ENCODE peak calls at places on chromosomes 12 and 14, in ten cellular contexts. P, R, L, W, I, K, C, B, J and F are unnamed samples.

GRCh38 chr14:63204407-63205280 is at the start of gene RHOJ:
- DNase-seq in I (peak), W (peak), C (no peak), L (peak), R (no peak), K (no peak), B (peak), J (no peak), P (no peak), F (peak)

GRCh38 chr12:116442981-116443380 is 116.2 kb upstream of the MAP1LC3B2 start:
- DNase-seq in B (peak), L (no peak), J (no peak), I (no peak), C (no peak), K (no peak), W (no peak), P (no peak), R (no peak), F (no peak)

GRCh38 chr14:103395245-103395644 is 10.0 kb downstream of the MARK3 start:
- DNase-seq in K (no peak), P (no peak), J (no peak), I (no peak), C (no peak), R (no peak), L (no peak), W (no peak), B (no peak), F (no peak)

GRCh38 chr14:95255487-95255886 is 64.2 kb downstream of the CLMN start:
- DNase-seq in I (peak), L (peak), R (no peak), P (no peak), B (peak), J (peak), W (no peak), K (no peak), C (no peak), F (no peak)

GRCh38 chr14:70896317-70896716 is 10.9 kb upstream of the PCNX1 start:
- DNase-seq in I (no peak), K (no peak), R (no peak), W (no peak), B (no peak), P (no peak), L (no peak), C (no peak), J (no peak), F (no peak)

GRCh38 chr12:42756841-42757661 is 167.5 kb upstream of the PRICKLE1 start:
- DNase-seq in J (no peak), P (no peak), K (no peak), C (no peak), R (no peak), W (no peak), I (no peak), B (peak), L (peak), F (no peak)

GRCh38 chr12:132207083-132207775 is 63.0 kb downstream of the NOC4L start:
- DNase-seq in B (no peak), W (no peak), R (no peak), L (no peak), K (no peak), I (no peak), P (no peak), J (no peak), C (no peak), F (no peak)

GRCh38 chr12:13103391-13104033 is at the start of gene GSG1:
- DNase-seq in B (peak), P (no peak), R (no peak), K (no peak), L (no peak), J (no peak), I (no peak), W (no peak), C (no peak), F (no peak)

GRCh38 chr14:83734431-83734830 is 1795.5 kb upstream of the FLRT2 start:
- DNase-seq in I (no peak), R (no peak), W (no peak), J (no peak), C (no peak), P (no peak), L (no peak), B (no peak), K (no peak), F (no peak)

GRCh38 chr12:48131517-48131916 is 12.4 kb downstream of the PFKM start:
- DNase-seq in L (no peak), K (no peak), C (no peak), B (no peak), R (no peak), I (no peak), P (peak), W (no peak), J (no peak), F (no peak)

GRCh38 chr12:110600254-110600653 is 13.7 kb upstream of the TCTN1 start:
- DNase-seq in P (no peak), W (no peak), L (no peak), B (peak), R (no peak), J (no peak), I (no peak), C (no peak), K (no peak), F (no peak)

GRCh38 chr12:132500137-132500855 is 10.3 kb downstream of the FBRSL1 start:
- DNase-seq in P (no peak), W (no peak), R (no peak), K (no peak), C (no peak), B (no peak), L (no peak), I (no peak), J (no peak), F (no peak)

GRCh38 chr14:66043921-66044320 is 442.2 kb upstream of the CCDC196 start:
- DNase-seq in K (no peak), R (no peak), B (peak), L (no peak), I (no peak), C (no peak), J (no peak), W (no peak), P (no peak), F (no peak)

GRCh38 chr12:1773937-1774655 is 46.3 kb upstream of the LRTM2 start:
- DNase-seq in L (no peak), B (no peak), I (no peak), C (no peak), W (no peak), P (peak), R (no peak), J (no peak), K (no peak), F (no peak)

GRCh38 chr14:52077261-52077984 is 8.6 kb upstream of the NID2 start:
- DNase-seq in R (no peak), K (no peak), J (no peak), P (no peak), L (no peak), C (no peak), I (no peak), B (no peak), W (no peak), F (no peak)

GRCh38 chr14:94126419-94126677 is 3.1 kb downstream of the IFI27L2 start:
- DNase-seq in L (no peak), C (no peak), W (no peak), R (no peak), B (no peak), I (no peak), P (no peak), K (no peak), J (no peak), F (no peak)

GRCh38 chr12:34218193-34219045 is 196.1 kb downstream of the ALG10 start:
- DNase-seq in C (peak), I (peak), W (peak), K (peak), P (no peak), L (peak), J (peak), B (peak), R (no peak), F (peak)

GRCh38 chr14:46245281-46245680 is 406.3 kb downstream of the RPL10L start:
- DNase-seq in B (no peak), J (no peak), L (no peak), C (no peak), I (no peak), W (no peak), P (no peak), K (no peak), R (no peak), F (no peak)

DNA sequence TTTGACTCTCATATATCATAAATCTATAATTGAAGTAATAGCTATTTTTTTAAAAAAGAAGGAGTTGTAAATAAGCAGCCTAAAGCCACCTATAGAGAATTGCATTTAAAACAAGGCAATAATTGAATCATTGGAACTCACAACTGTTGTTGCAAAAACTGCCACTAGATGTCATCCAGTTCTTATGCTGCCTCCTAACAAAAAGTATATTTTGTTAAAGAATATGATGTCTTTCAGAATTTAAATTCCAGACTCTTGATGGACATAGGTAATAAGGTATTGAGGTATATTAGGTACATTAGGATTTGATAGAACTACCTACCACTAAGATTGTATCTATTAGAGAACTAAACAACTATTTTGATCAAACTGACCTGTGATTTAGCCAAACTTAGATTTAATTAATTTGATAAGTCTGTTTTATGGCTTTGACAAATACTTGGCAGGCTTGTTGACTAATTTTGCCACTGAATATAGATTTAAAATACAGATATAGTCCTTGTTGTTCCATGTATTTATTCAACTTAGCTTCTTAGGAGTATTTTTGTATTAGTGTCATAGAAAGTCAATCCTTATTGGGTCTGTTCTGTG is 401.4 kb downstream of the RPL10L start:
- DNase-seq in R (no peak), B (peak), I (no peak), W (no peak), C (no peak), L (no peak), P (no peak), J (no peak), K (no peak), F (no peak)
- TF ChIP-seq CTCF in R (no peak), B (peak), I (peak), W (peak), C (no peak), L (peak), P (no peak), J (peak), K (peak), F (peak)

DNA sequence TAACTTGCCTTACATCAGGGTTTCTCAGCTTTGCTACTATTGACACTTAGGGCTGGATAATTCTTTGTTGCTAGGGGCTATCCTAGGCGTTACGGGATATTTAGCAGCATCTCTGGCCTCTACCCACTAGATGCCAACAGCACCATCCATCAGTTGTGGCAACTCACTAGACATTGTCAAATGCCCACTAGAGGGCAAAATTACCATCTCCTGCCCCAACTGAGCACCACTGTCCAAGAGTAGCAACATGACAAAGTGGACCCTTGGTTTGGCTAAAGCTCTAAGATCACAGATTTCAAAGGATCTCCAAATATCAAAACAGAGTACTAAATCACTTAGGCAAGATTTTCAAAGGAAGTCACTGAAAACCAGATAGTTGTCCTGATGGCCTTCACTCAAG is 251.7 kb upstream of the TBX3 start:
- DNase-seq in L (no peak), R (no peak), P (no peak), B (no peak), K (no peak), J (no peak), C (no peak), W (no peak), I (no peak), F (no peak)
- TF ChIP-seq CTCF in L (no peak), R (no peak), P (no peak), B (peak), K (no peak), J (no peak), C (no peak), W (peak), I (no peak), F (peak)

DNA sequence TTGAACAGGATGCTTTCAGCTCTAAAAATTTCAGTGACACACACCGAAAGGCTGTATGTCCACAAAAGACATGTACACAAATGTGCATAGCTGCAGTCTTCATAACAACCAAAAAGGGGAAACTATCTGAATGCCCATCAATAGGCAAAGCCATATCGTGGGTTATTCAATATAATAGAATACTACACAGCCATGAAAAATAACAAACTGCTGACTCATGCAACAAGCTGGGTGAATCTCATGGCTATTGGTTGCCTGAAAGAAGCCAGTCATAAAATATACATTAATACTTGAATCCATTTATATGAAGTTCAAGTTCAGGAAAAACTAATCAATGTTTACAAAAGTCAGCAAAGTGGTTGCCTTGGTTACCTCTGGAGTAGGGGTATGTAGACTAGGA is 58.4 kb upstream of the RIN3 start:
- DNase-seq in J (no peak), B (no peak), K (no peak), I (no peak), P (no peak), C (no peak), L (no peak), R (no peak), W (no peak), F (no peak)
- TF ChIP-seq CTCF in J (no peak), B (no peak), K (no peak), I (no peak), P (no peak), C (no peak), L (no peak), R (no peak), W (no peak), F (no peak)

DNA sequence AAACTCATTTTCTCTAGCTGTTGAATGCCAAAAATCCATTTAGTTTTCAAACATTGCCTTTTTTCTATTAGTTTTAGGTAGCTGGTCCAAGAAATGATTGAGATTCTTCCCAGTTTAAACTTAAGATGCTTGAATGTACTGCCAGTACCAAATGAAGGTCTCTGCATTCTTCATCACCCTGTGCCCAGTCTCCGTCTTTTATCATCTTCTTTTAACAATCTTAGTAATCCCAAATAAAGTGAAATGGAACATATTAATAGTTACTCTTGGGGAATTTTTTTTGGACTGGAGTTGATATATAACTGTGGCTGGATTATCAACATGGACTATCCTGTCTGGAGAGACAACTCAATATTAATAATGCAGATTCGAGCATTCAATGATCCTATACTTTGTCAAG is 54.1 kb upstream of the PCED1B start:
- DNase-seq in L (no peak), B (no peak), J (no peak), K (no peak), I (no peak), W (no peak), R (no peak), C (no peak), P (no peak), F (no peak)
- TF ChIP-seq CTCF in L (no peak), B (no peak), J (no peak), K (no peak), I (no peak), W (no peak), R (no peak), C (no peak), P (no peak), F (no peak)

DNA sequence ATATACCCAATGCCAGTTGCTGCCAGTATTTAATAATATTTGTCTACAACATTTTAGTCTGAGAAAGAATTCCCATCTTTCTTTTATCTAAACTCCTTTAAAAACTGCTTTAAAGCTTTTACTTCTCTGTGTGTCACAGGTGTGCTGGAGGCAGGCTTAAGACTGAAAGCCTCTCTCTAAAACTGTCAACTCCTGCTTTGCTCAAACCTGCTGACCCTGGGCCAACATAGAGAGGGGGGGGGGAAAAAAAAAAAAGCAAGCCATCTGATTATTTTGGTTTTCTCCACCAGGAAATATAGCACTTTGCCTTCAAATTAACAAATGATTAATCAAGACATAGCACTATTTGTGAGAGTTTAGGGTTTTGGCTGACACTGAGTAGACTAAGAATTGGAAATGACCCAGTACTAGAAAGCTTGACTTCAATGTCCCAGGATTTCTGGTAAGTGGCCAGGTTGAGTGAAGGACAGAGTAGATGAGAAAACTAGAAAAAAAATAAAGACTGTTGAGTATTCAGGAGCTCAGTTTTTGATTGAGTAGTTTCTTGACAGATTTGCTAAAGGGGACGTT is 357.0 kb upstream of the FLRT2 start:
- DNase-seq in I (no peak), R (no peak), B (no peak), C (no peak), K (no peak), L (no peak), P (no peak), J (no peak), W (no peak), F (no peak)
- TF ChIP-seq CTCF in I (no peak), R (no peak), B (no peak), C (no peak), K (no peak), L (no peak), P (no peak), J (no peak), W (no peak), F (no peak)